ENCODE peak calls at places on chromosomes 16 and 17, in seven cellular contexts. One of them, this sample, is unnamed.
A peak's percentile ranks its signal among the peaks of the same experiment; 100 is the strongest.

GRCh38 chr17:74530751-74531150 is 524 bp downstream of the CD300LB start:
- DNase-seq in effector CD4-positive, alpha-beta T cell: no peak
- DNase-seq in fibroblast of the conjunctiva: no peak
- DNase-seq in cardiac muscle cell: no peak
- DNase-seq in naive thymus-derived CD8-positive, alpha-beta T cell: no peak
- DNase-seq in A172: no peak
- DNase-seq in stimulated activated CD8-positive, alpha-beta memory T cell treated with anti-CD3 and anti-CD28 coated beads, Interleukin-15, amount 100 ng/mL, for 24 hours: no peak
- DNase-seq in this sample: no peak

GRCh38 chr16:88744839-88745521 is 38.7 kb downstream of the CTU2 start:
- DNase-seq in naive thymus-derived CD8-positive, alpha-beta T cell: no peak
- DNase-seq in A172: no peak
- DNase-seq in stimulated activated CD8-positive, alpha-beta memory T cell treated with anti-CD3 and anti-CD28 coated beads, Interleukin-15, amount 100 ng/mL, for 24 hours: no peak
- DNase-seq in fibroblast of the conjunctiva: no peak
- DNase-seq in cardiac muscle cell: no peak
- DNase-seq in effector CD4-positive, alpha-beta T cell: no peak
- DNase-seq in this sample: no peak

GRCh38 chr16:83713597-83713996 is 94.2 kb upstream of the HSBP1 start:
- DNase-seq in A172: peak; percentile 32
- DNase-seq in naive thymus-derived CD8-positive, alpha-beta T cell: no peak
- DNase-seq in effector CD4-positive, alpha-beta T cell: no peak
- DNase-seq in fibroblast of the conjunctiva: no peak
- DNase-seq in cardiac muscle cell: no peak
- DNase-seq in stimulated activated CD8-positive, alpha-beta memory T cell treated with anti-CD3 and anti-CD28 coated beads, Interleukin-15, amount 100 ng/mL, for 24 hours: no peak
- DNase-seq in this sample: no peak

GRCh38 chr16:11036868-11037410 is 92.6 kb downstream of the CLEC16A start:
- DNase-seq in effector CD4-positive, alpha-beta T cell: no peak
- DNase-seq in fibroblast of the conjunctiva: no peak
- DNase-seq in naive thymus-derived CD8-positive, alpha-beta T cell: no peak
- DNase-seq in stimulated activated CD8-positive, alpha-beta memory T cell treated with anti-CD3 and anti-CD28 coated beads, Interleukin-15, amount 100 ng/mL, for 24 hours: no peak
- DNase-seq in A172: no peak
- DNase-seq in cardiac muscle cell: no peak
- DNase-seq in this sample: no peak

GRCh38 chr16:2924901-2925820 is 13.4 kb downstream of the FLYWCH1 start:
- DNase-seq in stimulated activated CD8-positive, alpha-beta memory T cell treated with anti-CD3 and anti-CD28 coated beads, Interleukin-15, amount 100 ng/mL, for 24 hours: no peak
- DNase-seq in A172: peak; percentile 46
- DNase-seq in fibroblast of the conjunctiva: no peak
- DNase-seq in effector CD4-positive, alpha-beta T cell: no peak
- DNase-seq in naive thymus-derived CD8-positive, alpha-beta T cell: no peak
- DNase-seq in cardiac muscle cell: peak; percentile 39
- DNase-seq in this sample: no peak

GRCh38 chr16:84730406-84731106 is 30.8 kb downstream of the USP10 start:
- DNase-seq in stimulated activated CD8-positive, alpha-beta memory T cell treated with anti-CD3 and anti-CD28 coated beads, Interleukin-15, amount 100 ng/mL, for 24 hours: no peak
- DNase-seq in cardiac muscle cell: peak; percentile 53
- DNase-seq in A172: peak; percentile 96
- DNase-seq in effector CD4-positive, alpha-beta T cell: peak; percentile 27
- DNase-seq in fibroblast of the conjunctiva: peak; percentile 90
- DNase-seq in naive thymus-derived CD8-positive, alpha-beta T cell: no peak
- DNase-seq in this sample: no peak

GRCh38 chr17:44345497-44346026 is 460 bp downstream of the GRN start:
- DNase-seq in effector CD4-positive, alpha-beta T cell: peak; percentile 34
- DNase-seq in cardiac muscle cell: peak; percentile 70
- DNase-seq in stimulated activated CD8-positive, alpha-beta memory T cell treated with anti-CD3 and anti-CD28 coated beads, Interleukin-15, amount 100 ng/mL, for 24 hours: no peak
- DNase-seq in A172: peak; percentile 74
- DNase-seq in naive thymus-derived CD8-positive, alpha-beta T cell: peak; percentile 59
- DNase-seq in fibroblast of the conjunctiva: peak; percentile 29
- DNase-seq in this sample: peak; percentile 25

GRCh38 chr17:1783834-1784611 is 22.2 kb downstream of the SERPINF1 start:
- DNase-seq in stimulated activated CD8-positive, alpha-beta memory T cell treated with anti-CD3 and anti-CD28 coated beads, Interleukin-15, amount 100 ng/mL, for 24 hours: no peak
- DNase-seq in cardiac muscle cell: peak; percentile 57
- DNase-seq in effector CD4-positive, alpha-beta T cell: no peak
- DNase-seq in A172: peak; percentile 60
- DNase-seq in naive thymus-derived CD8-positive, alpha-beta T cell: no peak
- DNase-seq in fibroblast of the conjunctiva: peak; percentile 88
- DNase-seq in this sample: no peak

GRCh38 chr16:57609541-57610401 is 18.7 kb upstream of the ADGRG1 start:
- DNase-seq in stimulated activated CD8-positive, alpha-beta memory T cell treated with anti-CD3 and anti-CD28 coated beads, Interleukin-15, amount 100 ng/mL, for 24 hours: peak; percentile 42
- DNase-seq in A172: no peak
- DNase-seq in naive thymus-derived CD8-positive, alpha-beta T cell: peak; percentile 46
- DNase-seq in fibroblast of the conjunctiva: no peak
- DNase-seq in cardiac muscle cell: no peak
- DNase-seq in effector CD4-positive, alpha-beta T cell: no peak
- DNase-seq in this sample: peak; percentile 33

GRCh38 chr16:67268136-67268579 is 11.2 kb upstream of the PLEKHG4 start:
- DNase-seq in fibroblast of the conjunctiva: peak; percentile 72
- DNase-seq in naive thymus-derived CD8-positive, alpha-beta T cell: no peak
- DNase-seq in cardiac muscle cell: peak; percentile 70
- DNase-seq in stimulated activated CD8-positive, alpha-beta memory T cell treated with anti-CD3 and anti-CD28 coated beads, Interleukin-15, amount 100 ng/mL, for 24 hours: no peak
- DNase-seq in effector CD4-positive, alpha-beta T cell: no peak
- DNase-seq in A172: peak; percentile 98
- DNase-seq in this sample: no peak

GRCh38 chr17:74354123-74354522 is 7.5 kb downstream of the BTBD17 start:
- DNase-seq in A172: no peak
- DNase-seq in naive thymus-derived CD8-positive, alpha-beta T cell: peak; percentile 21
- DNase-seq in stimulated activated CD8-positive, alpha-beta memory T cell treated with anti-CD3 and anti-CD28 coated beads, Interleukin-15, amount 100 ng/mL, for 24 hours: peak; percentile 40
- DNase-seq in effector CD4-positive, alpha-beta T cell: peak; percentile 32
- DNase-seq in cardiac muscle cell: peak; percentile 83
- DNase-seq in fibroblast of the conjunctiva: no peak
- DNase-seq in this sample: peak; percentile 39

GRCh38 chr16:86483-86952 is 8.5 kb downstream of the MPG start:
- DNase-seq in naive thymus-derived CD8-positive, alpha-beta T cell: no peak
- DNase-seq in effector CD4-positive, alpha-beta T cell: no peak
- DNase-seq in cardiac muscle cell: no peak
- DNase-seq in stimulated activated CD8-positive, alpha-beta memory T cell treated with anti-CD3 and anti-CD28 coated beads, Interleukin-15, amount 100 ng/mL, for 24 hours: no peak
- DNase-seq in A172: no peak
- DNase-seq in fibroblast of the conjunctiva: no peak
- DNase-seq in this sample: no peak

GRCh38 chr16:53519417-53520091 is 16.5 kb upstream of the AKTIP start:
- DNase-seq in naive thymus-derived CD8-positive, alpha-beta T cell: no peak
- DNase-seq in cardiac muscle cell: no peak
- DNase-seq in A172: no peak
- DNase-seq in effector CD4-positive, alpha-beta T cell: no peak
- DNase-seq in stimulated activated CD8-positive, alpha-beta memory T cell treated with anti-CD3 and anti-CD28 coated beads, Interleukin-15, amount 100 ng/mL, for 24 hours: no peak
- DNase-seq in fibroblast of the conjunctiva: no peak
- DNase-seq in this sample: no peak

GRCh38 chr17:41167561-41167960 is 460 bp downstream of the KRTAP4-3 start:
- DNase-seq in stimulated activated CD8-positive, alpha-beta memory T cell treated with anti-CD3 and anti-CD28 coated beads, Interleukin-15, amount 100 ng/mL, for 24 hours: no peak
- DNase-seq in fibroblast of the conjunctiva: no peak
- DNase-seq in cardiac muscle cell: no peak
- DNase-seq in effector CD4-positive, alpha-beta T cell: no peak
- DNase-seq in A172: no peak
- DNase-seq in naive thymus-derived CD8-positive, alpha-beta T cell: no peak
- DNase-seq in this sample: no peak

GRCh38 chr17:19621697-19622096 is 26.9 kb upstream of the ALDH3A2 start:
- DNase-seq in fibroblast of the conjunctiva: no peak
- DNase-seq in stimulated activated CD8-positive, alpha-beta memory T cell treated with anti-CD3 and anti-CD28 coated beads, Interleukin-15, amount 100 ng/mL, for 24 hours: no peak
- DNase-seq in cardiac muscle cell: no peak
- DNase-seq in naive thymus-derived CD8-positive, alpha-beta T cell: no peak
- DNase-seq in effector CD4-positive, alpha-beta T cell: no peak
- DNase-seq in A172: no peak
- DNase-seq in this sample: no peak

GRCh38 chr16:733382-734207 is 6.7 kb downstream of the HAGHL start:
- DNase-seq in effector CD4-positive, alpha-beta T cell: peak; percentile 1
- DNase-seq in naive thymus-derived CD8-positive, alpha-beta T cell: no peak
- DNase-seq in cardiac muscle cell: peak; percentile 49
- DNase-seq in stimulated activated CD8-positive, alpha-beta memory T cell treated with anti-CD3 and anti-CD28 coated beads, Interleukin-15, amount 100 ng/mL, for 24 hours: no peak
- DNase-seq in A172: no peak
- DNase-seq in fibroblast of the conjunctiva: no peak
- DNase-seq in this sample: no peak

GRCh38 chr17:19237389-19238166 is 412 bp downstream of the EPN2 start:
- DNase-seq in A172: peak; percentile 19
- DNase-seq in naive thymus-derived CD8-positive, alpha-beta T cell: peak; percentile 51
- DNase-seq in effector CD4-positive, alpha-beta T cell: peak; percentile 7
- DNase-seq in fibroblast of the conjunctiva: no peak
- DNase-seq in cardiac muscle cell: peak; percentile 52
- DNase-seq in stimulated activated CD8-positive, alpha-beta memory T cell treated with anti-CD3 and anti-CD28 coated beads, Interleukin-15, amount 100 ng/mL, for 24 hours: peak; percentile 7
- DNase-seq in this sample: peak; percentile 33

GRCh38 chr17:29584452-29585079 is 4.9 kb downstream of the GIT1 start:
- DNase-seq in effector CD4-positive, alpha-beta T cell: no peak
- DNase-seq in cardiac muscle cell: no peak
- DNase-seq in naive thymus-derived CD8-positive, alpha-beta T cell: no peak
- DNase-seq in fibroblast of the conjunctiva: no peak
- DNase-seq in A172: no peak
- DNase-seq in stimulated activated CD8-positive, alpha-beta memory T cell treated with anti-CD3 and anti-CD28 coated beads, Interleukin-15, amount 100 ng/mL, for 24 hours: no peak
- DNase-seq in this sample: no peak

GRCh38 chr17:55304171-55304859 is 39.6 kb downstream of the HLF start:
- DNase-seq in fibroblast of the conjunctiva: no peak
- DNase-seq in stimulated activated CD8-positive, alpha-beta memory T cell treated with anti-CD3 and anti-CD28 coated beads, Interleukin-15, amount 100 ng/mL, for 24 hours: no peak
- DNase-seq in effector CD4-positive, alpha-beta T cell: no peak
- DNase-seq in naive thymus-derived CD8-positive, alpha-beta T cell: no peak
- DNase-seq in A172: no peak
- DNase-seq in cardiac muscle cell: no peak
- DNase-seq in this sample: no peak

GRCh38 chr17:76268991-76269981 is 4.1 kb downstream of the UBALD2 start:
- DNase-seq in cardiac muscle cell: peak; percentile 73
- DNase-seq in A172: no peak
- DNase-seq in stimulated activated CD8-positive, alpha-beta memory T cell treated with anti-CD3 and anti-CD28 coated beads, Interleukin-15, amount 100 ng/mL, for 24 hours: no peak
- DNase-seq in effector CD4-positive, alpha-beta T cell: no peak
- DNase-seq in naive thymus-derived CD8-positive, alpha-beta T cell: no peak
- DNase-seq in fibroblast of the conjunctiva: no peak
- DNase-seq in this sample: no peak

GRCh38 chr16:80303691-80304090 is 237.1 kb upstream of the DYNLRB2 start:
- DNase-seq in A172: no peak
- DNase-seq in naive thymus-derived CD8-positive, alpha-beta T cell: no peak
- DNase-seq in cardiac muscle cell: peak; percentile 63
- DNase-seq in fibroblast of the conjunctiva: no peak
- DNase-seq in effector CD4-positive, alpha-beta T cell: no peak
- DNase-seq in stimulated activated CD8-positive, alpha-beta memory T cell treated with anti-CD3 and anti-CD28 coated beads, Interleukin-15, amount 100 ng/mL, for 24 hours: no peak
- DNase-seq in this sample: no peak

GRCh38 chr16:81451753-81452680 is 7.4 kb downstream of the CMIP start:
- DNase-seq in stimulated activated CD8-positive, alpha-beta memory T cell treated with anti-CD3 and anti-CD28 coated beads, Interleukin-15, amount 100 ng/mL, for 24 hours: no peak
- DNase-seq in effector CD4-positive, alpha-beta T cell: peak; percentile 25
- DNase-seq in A172: no peak
- DNase-seq in cardiac muscle cell: no peak
- DNase-seq in fibroblast of the conjunctiva: no peak
- DNase-seq in naive thymus-derived CD8-positive, alpha-beta T cell: peak; percentile 36
- DNase-seq in this sample: no peak

GRCh38 chr16:67667817-67668494 is 1.3 kb downstream of the C16orf86 start:
- DNase-seq in effector CD4-positive, alpha-beta T cell: peak; percentile 76
- DNase-seq in naive thymus-derived CD8-positive, alpha-beta T cell: peak; percentile 66
- DNase-seq in cardiac muscle cell: peak; percentile 85
- DNase-seq in fibroblast of the conjunctiva: peak; percentile 89
- DNase-seq in stimulated activated CD8-positive, alpha-beta memory T cell treated with anti-CD3 and anti-CD28 coated beads, Interleukin-15, amount 100 ng/mL, for 24 hours: peak; percentile 41
- DNase-seq in A172: peak; percentile 39
- DNase-seq in this sample: peak; percentile 76

GRCh38 chr17:36892112-36892838 is 45.0 kb upstream of the LHX1 start:
- DNase-seq in fibroblast of the conjunctiva: no peak
- DNase-seq in stimulated activated CD8-positive, alpha-beta memory T cell treated with anti-CD3 and anti-CD28 coated beads, Interleukin-15, amount 100 ng/mL, for 24 hours: no peak
- DNase-seq in A172: no peak
- DNase-seq in effector CD4-positive, alpha-beta T cell: no peak
- DNase-seq in naive thymus-derived CD8-positive, alpha-beta T cell: no peak
- DNase-seq in cardiac muscle cell: no peak
- DNase-seq in this sample: no peak

GRCh38 chr16:11114366-11115164 is 141.4 kb downstream of the SOCS1 start:
- DNase-seq in effector CD4-positive, alpha-beta T cell: no peak
- DNase-seq in A172: no peak
- DNase-seq in fibroblast of the conjunctiva: no peak
- DNase-seq in cardiac muscle cell: no peak
- DNase-seq in naive thymus-derived CD8-positive, alpha-beta T cell: peak; percentile 45
- DNase-seq in stimulated activated CD8-positive, alpha-beta memory T cell treated with anti-CD3 and anti-CD28 coated beads, Interleukin-15, amount 100 ng/mL, for 24 hours: no peak
- DNase-seq in this sample: no peak

GRCh38 chr16:27246439-27246838 is 22.1 kb downstream of the NSMCE1 start:
- DNase-seq in cardiac muscle cell: no peak
- DNase-seq in stimulated activated CD8-positive, alpha-beta memory T cell treated with anti-CD3 and anti-CD28 coated beads, Interleukin-15, amount 100 ng/mL, for 24 hours: no peak
- DNase-seq in effector CD4-positive, alpha-beta T cell: no peak
- DNase-seq in fibroblast of the conjunctiva: no peak
- DNase-seq in naive thymus-derived CD8-positive, alpha-beta T cell: no peak
- DNase-seq in A172: no peak
- DNase-seq in this sample: no peak

GRCh38 chr16:76756423-76756822 is 434.6 kb upstream of the MON1B start:
- DNase-seq in effector CD4-positive, alpha-beta T cell: no peak
- DNase-seq in naive thymus-derived CD8-positive, alpha-beta T cell: no peak
- DNase-seq in stimulated activated CD8-positive, alpha-beta memory T cell treated with anti-CD3 and anti-CD28 coated beads, Interleukin-15, amount 100 ng/mL, for 24 hours: no peak
- DNase-seq in A172: no peak
- DNase-seq in fibroblast of the conjunctiva: no peak
- DNase-seq in cardiac muscle cell: no peak
- DNase-seq in this sample: no peak

GRCh38 chr16:73064227-73064995 is 16.5 kb upstream of the ZFHX3 start:
- DNase-seq in fibroblast of the conjunctiva: no peak
- DNase-seq in naive thymus-derived CD8-positive, alpha-beta T cell: no peak
- DNase-seq in stimulated activated CD8-positive, alpha-beta memory T cell treated with anti-CD3 and anti-CD28 coated beads, Interleukin-15, amount 100 ng/mL, for 24 hours: no peak
- DNase-seq in A172: peak; percentile 65
- DNase-seq in effector CD4-positive, alpha-beta T cell: no peak
- DNase-seq in cardiac muscle cell: no peak
- DNase-seq in this sample: no peak